ENCODE peak calls at places on chromosomes 6 and 20, in nine cellular contexts. R is heart left ventricle, Q is GM12865, F is omental fat pad, I is AG20443, Z is GM10248, E is cardiac fibroblast, V is A172, T is mucosa of gallbladder. S is an unnamed sample.
A peak's percentile ranks its signal among the peaks of the same experiment; 100 is the strongest.

GRCh38 chr6:62652692-62653328 is 366.8 kb upstream of the KHDRBS2 start:
- DNase-seq in F (no peak), Z (no peak), V (no peak), R (no peak), T (no peak), E (peak; percentile 43), Q (peak; percentile 4), I (no peak), S (no peak)

GRCh38 chr6:128754658-128755256 is 128.2 kb upstream of the LAMA2 start:
- DNase-seq in Q (peak; percentile 74), V (no peak), T (no peak), E (no peak), Z (peak; percentile 35), F (no peak), R (no peak), I (no peak), S (no peak)

GRCh38 chr20:20552076-20552475 is 160.4 kb downstream of the RALGAPA2 start:
- DNase-seq in T (no peak), V (no peak), R (no peak), Q (no peak), F (no peak), E (no peak), I (no peak), Z (no peak), S (no peak)

GRCh38 chr20:953742-954141 is 37.6 kb upstream of the ANGPT4 start:
- DNase-seq in V (no peak), R (no peak), T (no peak), Z (no peak), Q (no peak), F (no peak), I (peak; percentile 44), E (peak; percentile 4), S (peak; percentile 21)

GRCh38 chr6:150876598-150876997 is 11.1 kb downstream of the MTHFD1L start:
- DNase-seq in F (no peak), Q (no peak), R (no peak), I (no peak), V (no peak), Z (no peak), T (peak; percentile 41), E (no peak), S (no peak)

GRCh38 chr6:135358907-135359459 is 138.6 kb downstream of the AHI1 start:
- DNase-seq in F (no peak), R (no peak), E (peak; percentile 76), Q (no peak), I (no peak), T (no peak), Z (no peak), V (peak; percentile 11), S (no peak)

GRCh38 chr20:38372830-38373229 is 26.5 kb downstream of the LBP start:
- DNase-seq in Z (no peak), I (no peak), R (no peak), V (no peak), F (no peak), E (no peak), Q (no peak), T (no peak), S (no peak)

GRCh38 chr20:58630063-58630462 is 21.0 kb upstream of the STX16 start:
- DNase-seq in Z (no peak), F (no peak), R (no peak), Q (no peak), I (peak; percentile 67), E (peak; percentile 78), V (peak; percentile 77), T (no peak), S (no peak)

GRCh38 chr6:26152226-26153101 is 65.2 kb downstream of the HFE start:
- DNase-seq in I (no peak), Z (no peak), E (peak; percentile 16), Q (no peak), R (no peak), F (no peak), V (peak; percentile 49), T (no peak), S (no peak)

GRCh38 chr6:147922764-147923163 is 414.3 kb downstream of the SAMD5 start:
- DNase-seq in T (no peak), Z (no peak), R (no peak), E (no peak), Q (no peak), V (no peak), I (no peak), F (no peak), S (no peak)

GRCh38 chr20:25247100-25247665 is 702 bp upstream of the PYGB start:
- DNase-seq in Z (no peak), R (peak; percentile 85), T (peak; percentile 53), V (no peak), F (no peak), I (peak; percentile 74), E (peak; percentile 74), Q (peak; percentile 18), S (peak; percentile 45)

GRCh38 chr6:75171581-75172360 is 34.1 kb downstream of the COL12A1 start:
- DNase-seq in V (no peak), Z (no peak), T (no peak), R (no peak), I (peak; percentile 10), F (no peak), E (no peak), Q (no peak), S (no peak)

GRCh38 chr6:33705268-33705885 is 6.1 kb downstream of the UQCC2 start:
- DNase-seq in E (no peak), T (no peak), F (no peak), Q (no peak), V (no peak), R (no peak), Z (no peak), I (no peak), S (no peak)

GRCh38 chr20:36367907-36368306 is 61.8 kb downstream of the DLGAP4 start:
- DNase-seq in Z (no peak), Q (no peak), T (no peak), E (no peak), I (no peak), F (no peak), V (no peak), R (no peak), S (no peak)

GRCh38 chr6:24283043-24283985 is 74.5 kb downstream of the DCDC2 start:
- DNase-seq in R (peak; percentile 74), T (peak; percentile 91), I (peak; percentile 84), V (peak; percentile 84), Z (peak; percentile 68), E (peak; percentile 84), Q (peak; percentile 81), F (peak; percentile 41), S (peak; percentile 78)

GRCh38 chr6:141744971-141745370 is 387.8 kb upstream of the GJE1 start:
- DNase-seq in I (peak; percentile 6), E (no peak), V (no peak), R (no peak), Z (no peak), T (no peak), Q (no peak), F (no peak), S (no peak)

GRCh38 chr20:51831891-51832675 is 29.8 kb upstream of the SALL4 start:
- DNase-seq in Q (no peak), T (no peak), I (peak; percentile 48), R (no peak), E (no peak), F (no peak), Z (no peak), V (no peak), S (no peak)

GRCh38 chr20:21517566-21518277 is 3.9 kb upstream of the NKX2-2 start:
- DNase-seq in V (no peak), T (no peak), Z (peak; percentile 18), I (no peak), E (no peak), F (no peak), Q (no peak), R (no peak), S (no peak)

GRCh38 chr20:35497780-35498189 is 31.7 kb downstream of the C20orf173 start:
- DNase-seq in E (peak; percentile 38), T (peak; percentile 59), Z (no peak), Q (no peak), V (no peak), F (no peak), I (no peak), R (peak; percentile 84), S (no peak)

GRCh38 chr20:60718743-60719142 is 533.3 kb upstream of the CDH4 start:
- DNase-seq in Q (no peak), T (no peak), R (no peak), F (no peak), Z (peak; percentile 9), V (no peak), E (no peak), I (no peak), S (no peak)

GRCh38 chr20:54706581-54706980 is 231.2 kb downstream of the DOK5 start:
- DNase-seq in F (no peak), Q (no peak), Z (no peak), I (no peak), V (no peak), R (no peak), E (no peak), T (no peak), S (no peak)

GRCh38 chr6:16949696-16950095 is 152.2 kb upstream of the STMND1 start:
- DNase-seq in R (no peak), F (no peak), Q (no peak), E (no peak), I (no peak), T (no peak), V (no peak), Z (no peak), S (no peak)

GRCh38 chr6:86706449-86706848 is 230.9 kb upstream of the HTR1E start:
- DNase-seq in Q (peak; percentile 45), E (no peak), V (no peak), R (no peak), I (no peak), Z (no peak), F (no peak), T (no peak), S (no peak)

GRCh38 chr20:15155848-15156401 is 818.5 kb upstream of the FLRT3 start:
- DNase-seq in Q (no peak), E (no peak), Z (no peak), I (no peak), T (no peak), R (no peak), F (no peak), V (no peak), S (no peak)

GRCh38 chr6:170124836-170125235 is 166.0 kb downstream of the DLL1 start:
- DNase-seq in F (peak; percentile 19), Z (no peak), Q (no peak), E (no peak), T (peak; percentile 41), R (no peak), I (no peak), V (no peak), S (no peak)

GRCh38 chr6:109318328-109318876 is 63.9 kb downstream of the CD164 start:
- DNase-seq in Z (no peak), E (no peak), T (peak; percentile 67), I (no peak), Q (no peak), R (no peak), V (no peak), F (no peak), S (no peak)

GRCh38 chr6:79756496-79756895 is 125.4 kb downstream of the SH3BGRL2 start:
- DNase-seq in V (no peak), T (no peak), E (peak; percentile 46), R (no peak), F (no peak), I (no peak), Q (no peak), Z (no peak), S (no peak)

GRCh38 chr6:158086054-158086705 is 81.9 kb downstream of the SERAC1 start:
- DNase-seq in T (no peak), I (peak; percentile 89), E (peak; percentile 30), Q (peak; percentile 18), R (no peak), F (no peak), Z (peak; percentile 48), V (no peak), S (no peak)

GRCh38 chr20:4559906-4560305 is 161.8 kb upstream of the PRND start:
- DNase-seq in V (no peak), T (no peak), E (no peak), R (no peak), Z (no peak), F (no peak), Q (no peak), I (no peak), S (no peak)

GRCh38 chr6:150395388-150396009 is 26.7 kb downstream of the IYD start:
- DNase-seq in E (peak; percentile 67), V (peak; percentile 60), T (peak; percentile 62), Z (peak; percentile 64), Q (peak; percentile 60), F (no peak), I (peak; percentile 75), R (no peak), S (peak; percentile 47)